ENCODE peak calls at places on chromosomes 1 and 21, in four cellular contexts. D, R, F and K are unnamed samples.
A peak's percentile ranks its signal among the peaks of the same experiment; 100 is the strongest.

GRCh38 chr1:113269577-113269976 is 120.7 kb upstream of the MAGI3 start:
- DNase-seq in D (no peak), R (no peak), F (no peak), K (no peak)

GRCh38 chr1:46043491-46044017 is 88.9 kb downstream of the PIK3R3 start:
- DNase-seq in D (no peak), R (no peak), F (no peak), K (no peak)

GRCh38 chr1:43071241-43071640 is 100.8 kb downstream of the EBNA1BP2 start:
- DNase-seq in D (no peak), R (no peak), F (no peak), K (no peak)

GRCh38 chr1:184019066-184019465 is 18.5 kb downstream of the COLGALT2 start:
- DNase-seq in D (no peak), R (no peak), F (no peak), K (no peak)

GRCh38 chr1:58266242-58266641 is 280.3 kb downstream of the OMA1 start:
- DNase-seq in D (no peak), R (no peak), F (no peak), K (no peak)

GRCh38 chr1:46152021-46152420 is 19.6 kb upstream of the PIK3R3 start:
- DNase-seq in D (no peak), R (peak; percentile 72), F (no peak), K (no peak)

GRCh38 chr1:153032677-153033308 is 1.8 kb downstream of the SPRR1B start:
- DNase-seq in D (no peak), R (peak; percentile 76), F (no peak), K (peak; percentile 5)

GRCh38 chr21:38859852-38860251 is 54.1 kb downstream of the ETS2 start:
- DNase-seq in D (no peak), R (no peak), F (no peak), K (no peak)

GRCh38 chr21:32386195-32386870 is 6.5 kb downstream of the URB1 start:
- DNase-seq in D (no peak), R (peak; percentile 39), F (peak; percentile 56), K (no peak)

GRCh38 chr1:185162491-185162890 is 5.5 kb downstream of the SWT1 start:
- DNase-seq in D (no peak), R (no peak), F (no peak), K (no peak)

GRCh38 chr1:24362982-24363614 is 43.9 kb downstream of the GRHL3 start:
- DNase-seq in D (no peak), R (peak; percentile 85), F (no peak), K (no peak)

GRCh38 chr1:179129702-179130473 is 48.0 kb downstream of the TOR3A start:
- DNase-seq in D (no peak), R (peak; percentile 54), F (no peak), K (no peak)

GRCh38 chr1:51328279-51328678 is 2.1 kb downstream of the TTC39A start:
- DNase-seq in D (no peak), R (peak; percentile 45), F (no peak), K (no peak)

GRCh38 chr1:17743028-17743706 is 12.0 kb upstream of the ACTL8 start:
- DNase-seq in D (no peak), R (no peak), F (no peak), K (no peak)

GRCh38 chr1:246020231-246020954 is 486.7 kb downstream of the SMYD3 start:
- DNase-seq in D (no peak), R (no peak), F (no peak), K (no peak)

GRCh38 chr1:231702804-231703203 is 76.2 kb downstream of the DISC1 start:
- DNase-seq in D (no peak), R (peak; percentile 88), F (no peak), K (no peak)

GRCh38 chr1:55860816-55861519 is 645.8 kb upstream of the USP24 start:
- DNase-seq in D (no peak), R (no peak), F (no peak), K (peak; percentile 2)

GRCh38 chr1:2952371-2952770 is 68.9 kb upstream of the ACTRT2 start:
- DNase-seq in D (no peak), R (no peak), F (no peak), K (no peak)

GRCh38 chr1:85344256-85344694 is 67.8 kb upstream of the BCL10 start:
- DNase-seq in D (no peak), R (peak; percentile 77), F (peak; percentile 10), K (peak; percentile 42)

GRCh38 chr21:43305811-43306311 is 121.1 kb downstream of the SIK1 start:
- DNase-seq in D (no peak), R (no peak), F (no peak), K (no peak)

GRCh38 chr1:153483776-153484175 is 23.3 kb upstream of the S100A7 start:
- DNase-seq in D (no peak), R (no peak), F (no peak), K (no peak)

GRCh38 chr1:115729765-115730164 is 38.7 kb downstream of the CASQ2 start:
- DNase-seq in D (no peak), R (no peak), F (no peak), K (no peak)

GRCh38 chr1:209402697-209403096 is 180.8 kb upstream of the CAMK1G start:
- DNase-seq in D (no peak), R (no peak), F (no peak), K (no peak)

GRCh38 chr1:20787775-20788488 is 825 bp upstream of the HP1BP3 start:
- DNase-seq in D (no peak), R (peak; percentile 64), F (no peak), K (peak; percentile 34)

GRCh38 chr1:10140981-10141380 is 69.4 kb upstream of the KIF1B start:
- DNase-seq in D (no peak), R (no peak), F (no peak), K (no peak)

GRCh38 chr1:155479205-155479604 is 83.4 kb downstream of the ASH1L start:
- DNase-seq in D (no peak), R (peak; percentile 73), F (no peak), K (no peak)

GRCh38 chr1:231408528-231409094 is 13.5 kb downstream of the EGLN1 start:
- DNase-seq in D (no peak), R (no peak), F (no peak), K (no peak)

GRCh38 chr1:55673416-55673815 is 458.3 kb upstream of the USP24 start:
- DNase-seq in D (no peak), R (no peak), F (no peak), K (no peak)

GRCh38 chr1:68974447-68974846 is 477.6 kb upstream of the DEPDC1 start:
- DNase-seq in D (no peak), R (no peak), F (no peak), K (no peak)

GRCh38 chr1:30325999-30326398 is 397.4 kb downstream of the MATN1 start:
- DNase-seq in D (no peak), R (no peak), F (no peak), K (no peak)

GRCh38 chr1:41533016-41533730 is 48.7 kb upstream of the EDN2 start:
- DNase-seq in D (no peak), R (no peak), F (no peak), K (no peak)

GRCh38 chr1:70977575-70977974 is 70.0 kb downstream of the PTGER3 start:
- DNase-seq in D (no peak), R (no peak), F (no peak), K (no peak)

GRCh38 chr1:117613249-117613968 is 7.6 kb downstream of the TENT5C start:
- DNase-seq in D (no peak), R (no peak), F (no peak), K (no peak)

GRCh38 chr1:223712856-223713494 is 636 bp downstream of the CAPN2 start:
- DNase-seq in D (peak; percentile 59), R (peak; percentile 36), F (no peak), K (no peak)

GRCh38 chr1:37723072-37723389 is 30.7 kb downstream of the CDCA8 start:
- DNase-seq in D (no peak), R (no peak), F (no peak), K (no peak)

GRCh38 chr1:14238472-14239059 is 359.9 kb upstream of the KAZN start:
- DNase-seq in D (no peak), R (no peak), F (no peak), K (no peak)

GRCh38 chr1:25117233-25117823 is 115.0 kb downstream of the SYF2 start:
- DNase-seq in D (no peak), R (no peak), F (peak; percentile 15), K (no peak)

GRCh38 chr1:32187850-32188249 is 8.4 kb downstream of the TXLNA start:
- DNase-seq in D (no peak), R (no peak), F (no peak), K (no peak)